ENCODE peak calls at places on chromosomes 3 and 15, in seven cellular contexts. N is spleen, F is left lung, H is left ventricle myocardium inferior, W is coronary artery, I is Panc1, S is GM23338. T is an unnamed sample.

GRCh38 chr15:78072080-78072892 is 5.2 kb downstream of the TBC1D2B start:
- DNase-seq in F (peak; percentile 60), H (no peak), I (no peak), N (no peak), W (no peak), S (no peak), T (no peak)

GRCh38 chr3:151085889-151086483 is 522 bp downstream of the MED12L start:
- DNase-seq in S (peak; percentile 60), H (no peak), W (no peak), I (no peak), N (peak; percentile 86), F (no peak), T (no peak)

GRCh38 chr3:188947401-188947982 is 224.3 kb upstream of the TPRG1 start:
- DNase-seq in S (peak; percentile 94), F (peak; percentile 88), W (peak; percentile 92), N (peak; percentile 79), H (peak; percentile 86), I (peak; percentile 88), T (peak; percentile 83)

GRCh38 chr15:51227967-51228783 is 110.2 kb downstream of the CYP19A1 start:
- DNase-seq in H (no peak), W (no peak), S (peak; percentile 42), I (no peak), F (no peak), N (no peak), T (no peak)

GRCh38 chr3:134312873-134313838 is 61.1 kb downstream of the AMOTL2 start:
- DNase-seq in I (no peak), H (peak; percentile 82), W (peak; percentile 90), N (peak; percentile 79), F (peak; percentile 70), S (peak; percentile 94), T (peak; percentile 70)

GRCh38 chr15:92801412-92801773 is 98.7 kb upstream of the CHD2 start:
- DNase-seq in W (no peak), F (peak; percentile 44), S (no peak), H (no peak), N (peak; percentile 64), I (no peak), T (no peak)

GRCh38 chr3:164332856-164333802 is 745.2 kb downstream of the SI start:
- DNase-seq in W (no peak), S (peak; percentile 52), N (no peak), F (no peak), I (no peak), H (no peak), T (no peak)

GRCh38 chr3:61464785-61465184 is 96.6 kb upstream of the PTPRG start:
- DNase-seq in N (no peak), H (no peak), F (no peak), S (no peak), W (no peak), I (no peak), T (no peak)

GRCh38 chr15:92533298-92533697 is 122.3 kb downstream of the FAM174B start:
- DNase-seq in W (no peak), I (no peak), N (no peak), F (no peak), H (no peak), S (no peak), T (no peak)

GRCh38 chr3:134211797-134212196 is 38.9 kb downstream of the RYK start:
- DNase-seq in I (no peak), N (no peak), F (no peak), S (peak; percentile 67), H (no peak), W (no peak), T (no peak)

GRCh38 chr3:127224118-127224517 is 31.2 kb downstream of the PRR23E start:
- DNase-seq in N (no peak), I (no peak), S (no peak), F (no peak), W (no peak), H (no peak), T (no peak)

GRCh38 chr3:184842433-184842832 is 30.5 kb downstream of the VPS8 start:
- DNase-seq in N (no peak), H (no peak), W (no peak), I (no peak), F (no peak), S (no peak), T (no peak)

GRCh38 chr15:99453646-99454045 is 112.1 kb upstream of the MEF2A start:
- DNase-seq in W (peak; percentile 72), H (no peak), S (no peak), I (no peak), F (no peak), N (no peak), T (no peak)

GRCh38 chr3:55441499-55441898 is 45.6 kb downstream of the WNT5A start:
- DNase-seq in N (no peak), F (no peak), W (no peak), I (no peak), H (no peak), S (peak; percentile 52), T (no peak)

GRCh38 chr15:60966316-60966715 is 262.8 kb downstream of the RORA start:
- DNase-seq in W (no peak), S (no peak), F (no peak), H (no peak), I (no peak), N (no peak), T (no peak)

GRCh38 chr3:51340311-51340829 is 44.7 kb upstream of the MANF start:
- DNase-seq in F (no peak), W (no peak), I (peak; percentile 18), N (no peak), S (peak; percentile 33), H (no peak), T (no peak)

GRCh38 chr3:11634081-11634635 is 9.6 kb downstream of the VGLL4 start:
- DNase-seq in I (no peak), N (no peak), W (no peak), F (no peak), H (peak; percentile 40), S (no peak), T (no peak)

GRCh38 chr3:98744283-98744682 is 18.9 kb upstream of the ST3GAL6 start:
- DNase-seq in W (no peak), F (no peak), S (no peak), H (no peak), I (no peak), N (no peak), T (no peak)

GRCh38 chr15:31214864-31215489 is 111.7 kb upstream of the KLF13 start:
- DNase-seq in S (no peak), W (no peak), F (peak; percentile 86), H (peak; percentile 58), I (no peak), N (peak; percentile 84), T (no peak)

GRCh38 chr3:120753831-120754230 is 11.3 kb downstream of the GTF2E1 start:
- DNase-seq in W (no peak), S (no peak), F (no peak), N (no peak), I (no peak), H (no peak), T (no peak)

GRCh38 chr3:18743761-18744160 is 318.6 kb upstream of the SATB1 start:
- DNase-seq in N (no peak), I (no peak), F (no peak), S (no peak), H (no peak), W (no peak), T (no peak)
- H3K4me3 ChIP-seq in N (no peak overlapping the region), I (no peak overlapping the region), F (no peak overlapping the region), S (no peak overlapping the region), H (no peak overlapping the region), W (no peak overlapping the region), T (no peak overlapping the region)

GRCh38 chr3:170949211-170949610 is 40.8 kb upstream of the EIF5A2 start:
- DNase-seq in H (no peak), I (no peak), W (no peak), S (no peak), F (no peak), N (no peak), T (no peak)
- H3K27ac ChIP-seq in H (no peak overlapping the region), I (no peak overlapping the region), W (no peak overlapping the region), S (no peak overlapping the region), F (no peak overlapping the region), N (no peak overlapping the region), T (no peak overlapping the region)

DNA sequence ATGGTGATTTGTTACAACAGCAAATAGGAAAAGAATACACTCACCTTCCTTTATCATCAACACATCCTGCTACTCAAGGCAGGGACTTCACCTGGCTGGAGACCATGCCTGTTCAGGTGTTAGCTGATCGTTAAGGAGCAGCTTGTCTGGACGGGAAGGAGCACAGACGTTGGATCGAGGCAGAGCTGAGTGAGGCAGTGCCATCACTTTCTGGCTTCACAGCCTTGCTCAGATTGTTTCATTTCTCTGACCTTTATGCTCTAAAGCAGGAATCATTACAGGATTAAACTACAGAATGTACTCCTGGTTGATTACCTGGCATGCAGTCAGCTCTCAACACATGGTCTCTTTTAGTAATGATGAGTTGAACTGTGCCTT is 119.0 kb upstream of the NR2E3 start:
- DNase-seq in S (no peak), F (no peak), N (no peak), I (no peak), H (no peak), W (no peak), T (no peak)
- H3K4me3 ChIP-seq in S (no peak overlapping the region), F (no peak overlapping the region), N (no peak overlapping the region), I (no peak overlapping the region), H (peak overlapping the region; percentile 47), W (no peak overlapping the region), T (peak overlapping the region; percentile 39)

GRCh38 chr3:39136533-39137434 is 16.6 kb downstream of the CSRNP1 start:
- DNase-seq in N (no peak), I (no peak), W (peak; percentile 73), S (no peak), H (no peak), F (no peak), T (no peak)
- H3K27ac ChIP-seq in N (no peak overlapping the region), I (no peak overlapping the region), W (no peak overlapping the region), S (no peak overlapping the region), H (no peak overlapping the region), F (peak overlapping the region; percentile 42), T (no peak overlapping the region)

DNA sequence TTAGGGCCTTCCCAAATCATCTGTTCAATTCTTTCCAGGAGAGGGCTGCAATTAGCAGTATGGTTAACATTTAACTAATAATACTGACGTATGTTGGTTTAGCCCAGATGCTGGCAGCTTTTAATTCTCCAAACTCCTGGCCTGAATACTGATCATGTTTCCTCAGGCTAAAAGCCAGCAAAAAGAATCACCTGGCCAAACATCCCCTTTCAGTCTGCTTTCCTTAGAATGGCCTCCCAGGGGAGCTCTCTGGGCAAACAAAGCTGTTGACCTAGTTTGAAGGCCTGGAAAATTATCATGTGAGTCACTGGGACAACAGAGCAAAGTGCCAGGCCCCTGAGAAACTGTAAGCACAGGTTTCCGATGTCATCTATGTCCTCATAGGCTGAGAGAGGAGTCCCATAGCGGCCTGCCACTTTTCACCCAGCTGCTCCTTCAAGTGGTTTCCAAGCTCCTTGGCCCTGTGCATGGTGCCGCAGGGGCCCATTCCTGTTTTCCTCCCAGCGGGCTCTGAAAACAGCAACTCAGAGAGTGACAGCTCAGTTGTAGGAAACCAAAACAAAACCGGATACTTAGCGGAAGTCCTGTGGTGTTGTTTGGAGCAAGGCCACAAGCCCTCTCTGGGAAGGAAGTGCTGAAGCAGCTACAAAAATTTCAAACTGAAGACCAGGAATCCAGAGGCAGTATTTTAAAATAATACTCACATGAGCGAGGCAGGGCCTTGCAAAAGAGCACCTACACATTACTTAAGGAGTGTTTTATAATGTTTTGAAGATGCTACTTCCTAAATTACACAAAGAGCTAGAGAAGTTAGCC is 36.5 kb upstream of the RAB11A start:
- DNase-seq in N (peak; percentile 87), I (peak; percentile 96), W (peak; percentile 95), H (peak; percentile 74), S (peak; percentile 94), F (peak; percentile 84), T (peak; percentile 86)
- H3K4me3 ChIP-seq in N (no peak overlapping the region), I (peak overlapping the region; percentile 31), W (peak overlapping the region; percentile 56), H (peak overlapping the region; percentile 48), S (peak overlapping the region; percentile 1), F (no peak overlapping the region), T (peak overlapping the region; percentile 38)

GRCh38 chr3:4643904-4644547 is 150.9 kb downstream of the ITPR1 start:
- DNase-seq in F (no peak), S (no peak), I (no peak), N (no peak), W (no peak), H (no peak), T (no peak)
- H3K27ac ChIP-seq in F (no peak overlapping the region), S (no peak overlapping the region), I (no peak overlapping the region), N (no peak overlapping the region), W (no peak overlapping the region), H (no peak overlapping the region), T (no peak overlapping the region)